ENCODE peak calls at places on chromosomes 4 and X, in four cellular contexts. One of them, this sample, is unnamed.

GRCh38 chr4:113952452-113953029 is 26.9 kb downstream of the ARSJ start:
- DNase-seq in heart right ventricle: no peak
- DNase-seq in SJSA1: no peak
- DNase-seq in right lobe of liver: no peak
- DNase-seq in this sample: no peak

GRCh38 chr4:158667651-158668198 is 4.0 kb downstream of the C4orf46 start:
- DNase-seq in heart right ventricle: no peak
- DNase-seq in SJSA1: no peak
- DNase-seq in right lobe of liver: no peak
- DNase-seq in this sample: no peak

GRCh38 chr4:23038626-23039245 is 346.0 kb downstream of the GBA3 start:
- DNase-seq in heart right ventricle: no peak
- DNase-seq in SJSA1: no peak
- DNase-seq in right lobe of liver: no peak
- DNase-seq in this sample: no peak

GRCh38 chrX:153867139-153867538 is 18.8 kb downstream of the L1CAM start:
- DNase-seq in heart right ventricle: no peak
- DNase-seq in SJSA1: no peak
- DNase-seq in right lobe of liver: no peak
- DNase-seq in this sample: no peak

GRCh38 chr4:8644966-8645752 is 52.6 kb downstream of the CPZ start:
- DNase-seq in heart right ventricle: no peak
- DNase-seq in SJSA1: peak; percentile 17
- DNase-seq in right lobe of liver: peak; percentile 27
- DNase-seq in this sample: no peak

GRCh38 chrX:74195605-74196004 is 108.4 kb upstream of the ZCCHC13 start:
- DNase-seq in heart right ventricle: peak; percentile 26
- DNase-seq in SJSA1: no peak
- DNase-seq in right lobe of liver: no peak
- DNase-seq in this sample: no peak

GRCh38 chrX:51891821-51892551 is 1.4 kb upstream of the MAGED1 start:
- DNase-seq in heart right ventricle: no peak
- DNase-seq in SJSA1: peak; percentile 41
- DNase-seq in right lobe of liver: no peak
- DNase-seq in this sample: peak; percentile 47

GRCh38 chr4:181908168-181908567 is 335.0 kb upstream of the TENM3 start:
- DNase-seq in heart right ventricle: no peak
- DNase-seq in SJSA1: no peak
- DNase-seq in right lobe of liver: no peak
- DNase-seq in this sample: no peak

GRCh38 chr4:73911746-73912145 is 42.6 kb downstream of the CXCL1 start:
- DNase-seq in heart right ventricle: no peak
- DNase-seq in SJSA1: no peak
- DNase-seq in right lobe of liver: no peak
- DNase-seq in this sample: no peak

GRCh38 chrX:130246084-130246483 is 22.6 kb downstream of the ZNF280C start:
- DNase-seq in heart right ventricle: no peak
- DNase-seq in SJSA1: no peak
- DNase-seq in right lobe of liver: no peak
- DNase-seq in this sample: no peak

GRCh38 chr4:48093949-48094550 is 40.0 kb downstream of the TXK start:
- DNase-seq in heart right ventricle: no peak
- DNase-seq in SJSA1: peak; percentile 56
- DNase-seq in right lobe of liver: no peak
- DNase-seq in this sample: no peak

GRCh38 chr4:78074747-78075146 is 17.6 kb downstream of the FRAS1 start:
- DNase-seq in heart right ventricle: no peak
- DNase-seq in SJSA1: no peak
- DNase-seq in right lobe of liver: no peak
- DNase-seq in this sample: no peak

GRCh38 chr4:184575306-184575705 is 73.9 kb downstream of the CASP3 start:
- DNase-seq in heart right ventricle: no peak
- DNase-seq in SJSA1: no peak
- DNase-seq in right lobe of liver: no peak
- DNase-seq in this sample: no peak

GRCh38 chrX:53089224-53089842 is 4.6 kb upstream of the KANTR start:
- DNase-seq in heart right ventricle: no peak
- DNase-seq in SJSA1: no peak
- DNase-seq in right lobe of liver: no peak
- DNase-seq in this sample: peak; percentile 77

GRCh38 chr4:138772366-138772765 is 243.2 kb upstream of the NOCT start:
- DNase-seq in heart right ventricle: no peak
- DNase-seq in SJSA1: no peak
- DNase-seq in right lobe of liver: no peak
- DNase-seq in this sample: no peak

GRCh38 chrX:81414630-81415029 is 212.7 kb downstream of the SH3BGRL start:
- DNase-seq in heart right ventricle: no peak
- DNase-seq in SJSA1: no peak
- DNase-seq in right lobe of liver: no peak
- DNase-seq in this sample: no peak

GRCh38 chrX:38216642-38217041 is 4.0 kb downstream of the SRPX start:
- DNase-seq in heart right ventricle: no peak
- DNase-seq in SJSA1: no peak
- DNase-seq in right lobe of liver: no peak
- DNase-seq in this sample: no peak

GRCh38 chr4:154406022-154406835 is 85.4 kb downstream of the DCHS2 start:
- DNase-seq in heart right ventricle: no peak
- DNase-seq in SJSA1: no peak
- DNase-seq in right lobe of liver: no peak
- DNase-seq in this sample: no peak

GRCh38 chrX:9693307-9694001 is 72.2 kb downstream of the GPR143 start:
- DNase-seq in heart right ventricle: no peak
- DNase-seq in SJSA1: no peak
- DNase-seq in right lobe of liver: no peak
- DNase-seq in this sample: no peak

GRCh38 chr4:7938513-7939376 is 916 bp downstream of the AFAP1 start:
- DNase-seq in heart right ventricle: peak; percentile 57
- DNase-seq in SJSA1: no peak
- DNase-seq in right lobe of liver: no peak
- DNase-seq in this sample: peak; percentile 79

GRCh38 chr4:12179264-12179616 is 750.5 kb upstream of the HS3ST1 start:
- DNase-seq in heart right ventricle: peak; percentile 21
- DNase-seq in SJSA1: no peak
- DNase-seq in right lobe of liver: no peak
- DNase-seq in this sample: peak; percentile 61

GRCh38 chr4:118224239-118224829 is 128.5 kb downstream of the PRSS12 start:
- DNase-seq in heart right ventricle: no peak
- DNase-seq in SJSA1: no peak
- DNase-seq in right lobe of liver: no peak
- DNase-seq in this sample: no peak

GRCh38 chr4:16122784-16123183 is 39.0 kb upstream of the PROM1 start:
- DNase-seq in heart right ventricle: no peak
- DNase-seq in SJSA1: no peak
- DNase-seq in right lobe of liver: no peak
- DNase-seq in this sample: no peak

GRCh38 chrX:153412746-153413720 is 1.8 kb downstream of the ZFP92 start:
- DNase-seq in heart right ventricle: no peak
- DNase-seq in SJSA1: no peak
- DNase-seq in right lobe of liver: no peak
- DNase-seq in this sample: no peak

GRCh38 chrX:78123190-78123589 is 16.3 kb downstream of the TAF9B start:
- DNase-seq in heart right ventricle: no peak
- DNase-seq in SJSA1: no peak
- DNase-seq in right lobe of liver: no peak
- DNase-seq in this sample: no peak

GRCh38 chr4:10120943-10121567 is 4.5 kb upstream of the WDR1 start:
- DNase-seq in heart right ventricle: no peak
- DNase-seq in SJSA1: no peak
- DNase-seq in right lobe of liver: no peak
- DNase-seq in this sample: no peak
- H3K4me1 ChIP-seq in heart right ventricle: peaks cover 31% of the 10 kb centered on the region
- H3K4me1 ChIP-seq in SJSA1: peaks cover 7% of the 10 kb centered on the region
- H3K4me1 ChIP-seq in right lobe of liver: no peaks in the 10 kb centered on the region
- H3K4me1 ChIP-seq in this sample: peaks cover 3% of the 10 kb centered on the region

GRCh38 chr4:140100771-140101170 is 53.2 kb downstream of the MAML3 start:
- DNase-seq in heart right ventricle: no peak
- DNase-seq in SJSA1: no peak
- DNase-seq in right lobe of liver: no peak
- DNase-seq in this sample: no peak

GRCh38 chr4:140105436-140105835 is 48.5 kb downstream of the MAML3 start:
- DNase-seq in heart right ventricle: no peak
- DNase-seq in SJSA1: no peak
- DNase-seq in right lobe of liver: no peak
- DNase-seq in this sample: no peak

GRCh38 chr4:140106277-140106842 is 47.6 kb downstream of the MAML3 start:
- DNase-seq in heart right ventricle: no peak
- DNase-seq in SJSA1: no peak
- DNase-seq in right lobe of liver: no peak
- DNase-seq in this sample: no peak

GRCh38 chr4:140102406-140102805 is 51.6 kb downstream of the MAML3 start:
- DNase-seq in heart right ventricle: no peak
- DNase-seq in SJSA1: no peak
- DNase-seq in right lobe of liver: no peak
- DNase-seq in this sample: no peak

DNA sequence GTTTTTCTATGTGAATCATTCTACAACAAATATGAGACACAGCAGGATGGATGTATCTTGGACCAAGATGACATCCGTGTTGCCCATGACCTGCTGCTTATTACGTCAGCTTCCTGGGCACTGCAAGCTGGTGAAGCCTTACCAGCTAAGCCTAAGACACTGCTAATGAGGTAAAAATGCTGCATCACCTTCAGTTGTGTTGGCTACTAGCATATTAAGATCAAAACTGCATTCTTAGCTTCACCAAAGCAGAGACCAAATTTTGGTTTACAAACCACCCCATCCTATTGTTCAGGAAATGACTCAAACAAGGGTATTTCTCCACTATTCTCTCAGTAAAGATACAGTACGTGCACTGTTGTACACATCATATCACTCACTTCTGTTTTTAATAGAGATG is 50.3 kb downstream of the MAML3 start:
- DNase-seq in heart right ventricle: no peak
- DNase-seq in SJSA1: no peak
- DNase-seq in right lobe of liver: no peak
- DNase-seq in this sample: no peak
- H3K4me1 ChIP-seq in heart right ventricle: peaks cover 18% of the 10 kb centered on the region
- H3K4me1 ChIP-seq in SJSA1: peaks cover 27% of the 10 kb centered on the region
- H3K4me1 ChIP-seq in right lobe of liver: no peaks in the 10 kb centered on the region
- H3K4me1 ChIP-seq in this sample: peaks cover 2% of the 10 kb centered on the region

DNA sequence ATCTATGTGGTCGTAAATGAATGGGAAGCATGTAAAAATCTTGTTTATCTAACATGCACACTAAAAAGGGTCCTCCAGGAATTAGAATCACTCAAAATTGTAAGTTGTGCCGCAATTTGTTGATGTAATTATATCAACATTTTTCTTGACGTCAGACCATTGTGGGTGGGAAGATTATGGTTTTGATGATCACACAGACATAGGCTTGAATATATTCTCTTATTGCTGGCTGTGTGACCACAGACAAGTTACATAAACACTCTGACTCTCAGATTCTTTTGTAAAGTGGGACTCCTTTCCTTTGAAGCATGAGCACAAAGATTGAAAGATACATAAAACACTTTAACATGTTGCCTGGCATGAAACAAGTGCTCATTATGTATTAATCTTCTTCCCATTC is 51.5 kb downstream of the IL1RAPL1 start:
- DNase-seq in heart right ventricle: no peak
- DNase-seq in SJSA1: no peak
- DNase-seq in right lobe of liver: no peak
- DNase-seq in this sample: no peak
- H3K4me1 ChIP-seq in heart right ventricle: no peaks in the 10 kb centered on the region
- H3K4me1 ChIP-seq in SJSA1: no peaks in the 10 kb centered on the region
- H3K4me1 ChIP-seq in right lobe of liver: no peaks in the 10 kb centered on the region
- H3K4me1 ChIP-seq in this sample: no peaks in the 10 kb centered on the region

GRCh38 chr4:1723131-1723801 is 1.9 kb downstream of the TACC3 start:
- DNase-seq in heart right ventricle: no peak
- DNase-seq in SJSA1: no peak
- DNase-seq in right lobe of liver: no peak
- DNase-seq in this sample: no peak
- H3K4me1 ChIP-seq in heart right ventricle: peaks cover 60% of the 10 kb centered on the region
- H3K4me1 ChIP-seq in SJSA1: peaks cover 32% of the 10 kb centered on the region
- H3K4me1 ChIP-seq in right lobe of liver: peaks cover 5% of the 10 kb centered on the region
- H3K4me1 ChIP-seq in this sample: no peaks in the 10 kb centered on the region

GRCh38 chr4:2795558-2796260 is 2.8 kb downstream of the SH3BP2 start:
- DNase-seq in heart right ventricle: peak; percentile 29
- DNase-seq in SJSA1: no peak
- DNase-seq in right lobe of liver: peak; percentile 59
- DNase-seq in this sample: peak; percentile 16

GRCh38 chr4:2794707-2795557 is 2.0 kb downstream of the SH3BP2 start:
- DNase-seq in heart right ventricle: peak; percentile 69
- DNase-seq in SJSA1: no peak
- DNase-seq in right lobe of liver: peak; percentile 88
- DNase-seq in this sample: peak; percentile 88

GRCh38 chr4:2797188-2797544 is 4.3 kb downstream of the SH3BP2 start:
- DNase-seq in heart right ventricle: no peak
- DNase-seq in SJSA1: no peak
- DNase-seq in right lobe of liver: peak; percentile 74
- DNase-seq in this sample: no peak

GRCh38 chr4:2797545-2798305 is 4.8 kb downstream of the SH3BP2 start:
- DNase-seq in heart right ventricle: peak; percentile 63
- DNase-seq in SJSA1: no peak
- DNase-seq in right lobe of liver: peak; percentile 75
- DNase-seq in this sample: peak; percentile 71

GRCh38 chr4:2796261-2797187 is 3.6 kb downstream of the SH3BP2 start:
- DNase-seq in heart right ventricle: no peak
- DNase-seq in SJSA1: no peak
- DNase-seq in right lobe of liver: peak; percentile 65
- DNase-seq in this sample: no peak
- H3K4me1 ChIP-seq in heart right ventricle: peaks cover 96% of the 10 kb centered on the region
- H3K4me1 ChIP-seq in SJSA1: peaks cover 33% of the 10 kb centered on the region
- H3K4me1 ChIP-seq in right lobe of liver: peaks cover 22% of the 10 kb centered on the region
- H3K4me1 ChIP-seq in this sample: peaks cover 51% of the 10 kb centered on the region

GRCh38 chrX:142043196-142043595 is 139.5 kb downstream of the MAGEC1 start:
- DNase-seq in heart right ventricle: no peak
- DNase-seq in SJSA1: no peak
- DNase-seq in right lobe of liver: no peak
- DNase-seq in this sample: no peak
- H3K4me1 ChIP-seq in heart right ventricle: no peaks in the 10 kb centered on the region
- H3K4me1 ChIP-seq in SJSA1: no peaks in the 10 kb centered on the region
- H3K4me1 ChIP-seq in right lobe of liver: no peaks in the 10 kb centered on the region
- H3K4me1 ChIP-seq in this sample: no peaks in the 10 kb centered on the region

This sample was measured in right cardiac atrium.